ENCODE peak calls at places on chromosome 12, in ten cellular contexts. One of them, this sample, is unnamed.
A peak's percentile ranks its signal among the peaks of the same experiment; 100 is the strongest.

GRCh38 chr12:91222746-91223145 is 40.1 kb upstream of the DCN start:
- DNase-seq in ovary: no peak
- DNase-seq in thoracic aorta: no peak
- DNase-seq in heart left ventricle: no peak
- DNase-seq in heart right ventricle: no peak
- DNase-seq in NT2/D1: no peak
- DNase-seq in colonic mucosa: no peak
- DNase-seq in CD8-positive, alpha-beta memory T cell: no peak
- DNase-seq in adrenal gland: no peak
- DNase-seq in MM.1S: no peak
- DNase-seq in this sample: no peak

GRCh38 chr12:132084681-132085635 is 59.2 kb downstream of the DDX51 start:
- DNase-seq in ovary: peak; percentile 83
- DNase-seq in CD8-positive, alpha-beta memory T cell: peak; percentile 27
- DNase-seq in heart left ventricle: peak; percentile 82
- DNase-seq in MM.1S: no peak
- DNase-seq in colonic mucosa: peak; percentile 65
- DNase-seq in heart right ventricle: peak; percentile 73
- DNase-seq in thoracic aorta: peak; percentile 29
- DNase-seq in adrenal gland: peak; percentile 79
- DNase-seq in NT2/D1: no peak
- DNase-seq in this sample: peak; percentile 68

GRCh38 chr12:31235868-31236395 is 90.0 kb downstream of the SINHCAF start:
- DNase-seq in adrenal gland: no peak
- DNase-seq in heart left ventricle: no peak
- DNase-seq in ovary: no peak
- DNase-seq in heart right ventricle: no peak
- DNase-seq in colonic mucosa: peak; percentile 14
- DNase-seq in NT2/D1: no peak
- DNase-seq in CD8-positive, alpha-beta memory T cell: no peak
- DNase-seq in thoracic aorta: no peak
- DNase-seq in MM.1S: no peak
- DNase-seq in this sample: no peak

GRCh38 chr12:52232916-52233461 is at the start of gene KRT7:
- DNase-seq in adrenal gland: no peak
- DNase-seq in colonic mucosa: no peak
- DNase-seq in NT2/D1: no peak
- DNase-seq in heart left ventricle: no peak
- DNase-seq in heart right ventricle: no peak
- DNase-seq in ovary: no peak
- DNase-seq in thoracic aorta: no peak
- DNase-seq in CD8-positive, alpha-beta memory T cell: no peak
- DNase-seq in MM.1S: no peak
- DNase-seq in this sample: no peak

GRCh38 chr12:80937391-80938238 is at the start of gene LIN7A:
- DNase-seq in thoracic aorta: no peak
- DNase-seq in CD8-positive, alpha-beta memory T cell: no peak
- DNase-seq in MM.1S: no peak
- DNase-seq in heart right ventricle: peak; percentile 48
- DNase-seq in heart left ventricle: peak; percentile 80
- DNase-seq in colonic mucosa: peak; percentile 17
- DNase-seq in NT2/D1: peak; percentile 23
- DNase-seq in adrenal gland: peak; percentile 22
- DNase-seq in ovary: peak; percentile 58
- DNase-seq in this sample: no peak

GRCh38 chr12:113259499-113259953 is 38.3 kb downstream of the TPCN1 start:
- DNase-seq in heart right ventricle: peak; percentile 94
- DNase-seq in ovary: peak; percentile 85
- DNase-seq in adrenal gland: peak; percentile 88
- DNase-seq in NT2/D1: no peak
- DNase-seq in MM.1S: no peak
- DNase-seq in colonic mucosa: peak; percentile 72
- DNase-seq in thoracic aorta: no peak
- DNase-seq in CD8-positive, alpha-beta memory T cell: no peak
- DNase-seq in heart left ventricle: peak; percentile 96
- DNase-seq in this sample: no peak

GRCh38 chr12:121748571-121749265 is 36.2 kb downstream of the TMEM120B start:
- DNase-seq in adrenal gland: peak; percentile 85
- DNase-seq in heart right ventricle: peak; percentile 26
- DNase-seq in colonic mucosa: no peak
- DNase-seq in NT2/D1: no peak
- DNase-seq in CD8-positive, alpha-beta memory T cell: no peak
- DNase-seq in heart left ventricle: peak; percentile 47
- DNase-seq in ovary: peak; percentile 85
- DNase-seq in thoracic aorta: no peak
- DNase-seq in MM.1S: no peak
- DNase-seq in this sample: no peak

GRCh38 chr12:33472299-33472698 is 32.7 kb upstream of the SYT10 start:
- DNase-seq in heart right ventricle: no peak
- DNase-seq in NT2/D1: no peak
- DNase-seq in CD8-positive, alpha-beta memory T cell: no peak
- DNase-seq in thoracic aorta: no peak
- DNase-seq in ovary: no peak
- DNase-seq in MM.1S: no peak
- DNase-seq in heart left ventricle: no peak
- DNase-seq in adrenal gland: no peak
- DNase-seq in colonic mucosa: no peak
- DNase-seq in this sample: no peak

GRCh38 chr12:41228066-41228820 is 40.1 kb downstream of the PDZRN4 start:
- DNase-seq in heart left ventricle: no peak
- DNase-seq in adrenal gland: no peak
- DNase-seq in colonic mucosa: no peak
- DNase-seq in ovary: no peak
- DNase-seq in CD8-positive, alpha-beta memory T cell: no peak
- DNase-seq in NT2/D1: no peak
- DNase-seq in MM.1S: no peak
- DNase-seq in thoracic aorta: no peak
- DNase-seq in heart right ventricle: no peak
- DNase-seq in this sample: no peak
- H3K4me1 ChIP-seq in heart left ventricle: no peaks in the 10 kb centered on the region
- H3K4me1 ChIP-seq in adrenal gland: no peaks in the 10 kb centered on the region
- H3K4me1 ChIP-seq in colonic mucosa: no peaks in the 10 kb centered on the region
- H3K4me1 ChIP-seq in ovary: peaks cover 1% of the 10 kb centered on the region
- H3K4me1 ChIP-seq in CD8-positive, alpha-beta memory T cell: no peaks in the 10 kb centered on the region
- H3K4me1 ChIP-seq in NT2/D1: no peaks in the 10 kb centered on the region
- H3K4me1 ChIP-seq in MM.1S: peaks cover 9% of the 10 kb centered on the region
- H3K4me1 ChIP-seq in thoracic aorta: no peaks in the 10 kb centered on the region
- H3K4me1 ChIP-seq in heart right ventricle: no peaks in the 10 kb centered on the region
- H3K4me1 ChIP-seq in this sample: no peaks in the 10 kb centered on the region

DNA sequence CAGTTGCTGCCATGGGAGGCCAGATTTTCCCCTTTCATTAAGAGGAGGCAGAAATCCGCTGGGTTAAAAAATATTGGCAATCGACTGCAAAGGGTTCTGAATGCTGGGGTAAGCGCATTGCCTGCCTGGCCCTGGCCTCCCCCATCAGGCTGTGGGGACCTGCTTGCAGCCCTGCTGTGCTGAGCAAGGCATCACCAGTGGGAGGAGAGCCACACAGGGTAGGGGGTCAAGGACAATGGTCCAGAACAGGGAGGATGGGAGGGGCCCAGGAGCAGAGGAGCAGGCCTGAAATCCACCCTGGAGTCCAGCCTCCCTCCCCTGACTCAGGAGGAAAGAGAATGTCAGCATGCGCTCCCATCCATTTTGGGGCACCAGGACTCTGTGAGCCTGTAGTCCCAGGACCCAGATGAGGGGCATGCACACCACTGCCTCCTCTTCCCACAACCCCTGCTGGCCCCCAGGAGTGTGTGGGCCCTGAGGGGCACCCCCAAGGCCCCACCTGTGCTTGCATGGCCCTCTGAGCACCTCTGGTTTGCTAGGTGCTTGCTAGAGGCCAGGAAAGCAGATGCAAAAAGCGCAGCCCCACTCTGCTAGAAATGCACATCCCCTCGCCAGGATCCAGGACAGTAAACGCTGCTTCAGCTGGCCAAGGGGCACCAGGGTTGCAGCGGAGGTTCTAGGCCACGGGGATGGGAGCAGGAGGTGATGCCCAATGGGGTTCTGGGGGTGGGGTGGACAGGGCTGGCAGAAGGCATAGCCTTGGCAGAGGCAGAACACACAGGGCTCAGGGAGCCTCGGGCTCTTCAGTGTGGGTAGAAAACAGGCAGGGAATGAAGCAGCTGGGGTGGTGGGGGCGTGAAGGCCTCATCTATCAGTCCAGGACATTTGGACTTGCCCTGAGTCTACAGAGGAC is 14.6 kb downstream of the TESC start:
- DNase-seq in thoracic aorta: no peak
- DNase-seq in ovary: peak; percentile 75
- DNase-seq in MM.1S: no peak
- DNase-seq in adrenal gland: no peak
- DNase-seq in CD8-positive, alpha-beta memory T cell: no peak
- DNase-seq in NT2/D1: no peak
- DNase-seq in heart right ventricle: no peak
- DNase-seq in colonic mucosa: no peak
- DNase-seq in heart left ventricle: no peak
- DNase-seq in this sample: no peak
- H3K4me1 ChIP-seq in thoracic aorta: no peaks in the 10 kb centered on the region
- H3K4me1 ChIP-seq in ovary: no peaks in the 10 kb centered on the region
- H3K4me1 ChIP-seq in MM.1S: no peaks in the 10 kb centered on the region
- H3K4me1 ChIP-seq in adrenal gland: no peaks in the 10 kb centered on the region
- H3K4me1 ChIP-seq in CD8-positive, alpha-beta memory T cell: no peaks in the 10 kb centered on the region
- H3K4me1 ChIP-seq in NT2/D1: peaks cover 21% of the 10 kb centered on the region
- H3K4me1 ChIP-seq in heart right ventricle: peaks cover 32% of the 10 kb centered on the region
- H3K4me1 ChIP-seq in colonic mucosa: no peaks in the 10 kb centered on the region
- H3K4me1 ChIP-seq in heart left ventricle: peaks cover 4% of the 10 kb centered on the region
- H3K4me1 ChIP-seq in this sample: peaks cover 12% of the 10 kb centered on the region

GRCh38 chr12:50252977-50253376 is 30.3 kb downstream of the LIMA1 start:
- DNase-seq in NT2/D1: no peak
- DNase-seq in adrenal gland: no peak
- DNase-seq in MM.1S: no peak
- DNase-seq in heart left ventricle: no peak
- DNase-seq in thoracic aorta: no peak
- DNase-seq in heart right ventricle: no peak
- DNase-seq in CD8-positive, alpha-beta memory T cell: no peak
- DNase-seq in colonic mucosa: no peak
- DNase-seq in ovary: no peak
- DNase-seq in this sample: no peak

GRCh38 chr12:50258167-50258551 is 25.2 kb downstream of the LIMA1 start:
- DNase-seq in adrenal gland: peak; percentile 56
- DNase-seq in heart right ventricle: peak; percentile 18
- DNase-seq in thoracic aorta: no peak
- DNase-seq in MM.1S: no peak
- DNase-seq in NT2/D1: no peak
- DNase-seq in colonic mucosa: peak; percentile 56
- DNase-seq in CD8-positive, alpha-beta memory T cell: no peak
- DNase-seq in heart left ventricle: peak; percentile 56
- DNase-seq in ovary: no peak
- DNase-seq in this sample: no peak

GRCh38 chr12:50261654-50262053 is 21.7 kb downstream of the LIMA1 start:
- DNase-seq in heart left ventricle: no peak
- DNase-seq in CD8-positive, alpha-beta memory T cell: no peak
- DNase-seq in heart right ventricle: no peak
- DNase-seq in ovary: no peak
- DNase-seq in NT2/D1: no peak
- DNase-seq in thoracic aorta: no peak
- DNase-seq in MM.1S: no peak
- DNase-seq in colonic mucosa: peak; percentile 17
- DNase-seq in adrenal gland: no peak
- DNase-seq in this sample: no peak

GRCh38 chr12:50257226-50258166 is 25.8 kb downstream of the LIMA1 start:
- DNase-seq in ovary: no peak
- DNase-seq in MM.1S: no peak
- DNase-seq in CD8-positive, alpha-beta memory T cell: no peak
- DNase-seq in adrenal gland: no peak
- DNase-seq in NT2/D1: no peak
- DNase-seq in heart right ventricle: peak; percentile 36
- DNase-seq in colonic mucosa: peak; percentile 69
- DNase-seq in heart left ventricle: no peak
- DNase-seq in thoracic aorta: no peak
- DNase-seq in this sample: no peak

DNA sequence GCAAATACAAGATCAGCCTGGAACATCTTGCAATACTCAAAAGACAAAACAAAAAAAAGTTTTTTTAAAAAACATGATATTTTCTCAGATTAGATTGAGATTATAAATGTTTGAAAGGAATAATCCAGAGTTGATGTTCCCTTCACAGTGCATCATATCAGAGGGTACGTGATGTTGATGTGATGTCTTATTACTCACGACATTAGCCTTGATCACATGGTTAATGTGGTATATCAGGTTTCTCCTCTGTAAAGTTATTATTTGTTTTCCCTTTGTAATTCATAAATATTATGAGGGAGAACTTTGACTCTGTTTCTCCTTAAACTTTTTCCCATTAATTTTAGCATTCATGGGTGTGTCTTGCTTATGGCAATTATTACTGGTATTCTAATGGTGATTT is 26.6 kb downstream of the LIMA1 start:
- DNase-seq in CD8-positive, alpha-beta memory T cell: no peak
- DNase-seq in adrenal gland: no peak
- DNase-seq in heart left ventricle: no peak
- DNase-seq in MM.1S: no peak
- DNase-seq in colonic mucosa: no peak
- DNase-seq in heart right ventricle: no peak
- DNase-seq in NT2/D1: no peak
- DNase-seq in thoracic aorta: no peak
- DNase-seq in ovary: no peak
- DNase-seq in this sample: no peak
- H3K4me1 ChIP-seq in CD8-positive, alpha-beta memory T cell: no peaks in the 10 kb centered on the region
- H3K4me1 ChIP-seq in adrenal gland: peaks cover 25% of the 10 kb centered on the region
- H3K4me1 ChIP-seq in heart left ventricle: peaks cover 42% of the 10 kb centered on the region
- H3K4me1 ChIP-seq in MM.1S: no peaks in the 10 kb centered on the region
- H3K4me1 ChIP-seq in colonic mucosa: peaks cover 6% of the 10 kb centered on the region
- H3K4me1 ChIP-seq in heart right ventricle: peaks cover 30% of the 10 kb centered on the region
- H3K4me1 ChIP-seq in NT2/D1: peaks cover 3% of the 10 kb centered on the region
- H3K4me1 ChIP-seq in thoracic aorta: peaks cover 44% of the 10 kb centered on the region
- H3K4me1 ChIP-seq in ovary: peaks cover 9% of the 10 kb centered on the region
- H3K4me1 ChIP-seq in this sample: no peaks in the 10 kb centered on the region

GRCh38 chr12:104306376-104306775 is 2.8 kb downstream of the EID3 start:
- DNase-seq in adrenal gland: no peak
- DNase-seq in heart right ventricle: no peak
- DNase-seq in MM.1S: no peak
- DNase-seq in ovary: no peak
- DNase-seq in NT2/D1: no peak
- DNase-seq in thoracic aorta: no peak
- DNase-seq in colonic mucosa: no peak
- DNase-seq in heart left ventricle: no peak
- DNase-seq in CD8-positive, alpha-beta memory T cell: no peak
- DNase-seq in this sample: no peak

GRCh38 chr12:104303538-104304151 is at the start of gene EID3:
- DNase-seq in NT2/D1: no peak
- DNase-seq in CD8-positive, alpha-beta memory T cell: peak; percentile 90
- DNase-seq in ovary: peak; percentile 94
- DNase-seq in colonic mucosa: peak; percentile 89
- DNase-seq in MM.1S: no peak
- DNase-seq in heart right ventricle: peak; percentile 90
- DNase-seq in adrenal gland: peak; percentile 90
- DNase-seq in heart left ventricle: peak; percentile 93
- DNase-seq in thoracic aorta: peak; percentile 57
- DNase-seq in this sample: no peak

GRCh38 chr12:104305349-104305748 is 1.8 kb downstream of the EID3 start:
- DNase-seq in thoracic aorta: no peak
- DNase-seq in heart left ventricle: no peak
- DNase-seq in ovary: no peak
- DNase-seq in colonic mucosa: no peak
- DNase-seq in CD8-positive, alpha-beta memory T cell: no peak
- DNase-seq in heart right ventricle: no peak
- DNase-seq in MM.1S: no peak
- DNase-seq in adrenal gland: no peak
- DNase-seq in NT2/D1: no peak
- DNase-seq in this sample: no peak

GRCh38 chr12:104306943-104307654 is 3.6 kb downstream of the EID3 start:
- DNase-seq in MM.1S: no peak
- DNase-seq in thoracic aorta: no peak
- DNase-seq in CD8-positive, alpha-beta memory T cell: no peak
- DNase-seq in heart right ventricle: no peak
- DNase-seq in NT2/D1: no peak
- DNase-seq in colonic mucosa: no peak
- DNase-seq in adrenal gland: no peak
- DNase-seq in ovary: no peak
- DNase-seq in heart left ventricle: no peak
- DNase-seq in this sample: no peak

GRCh38 chr12:104304261-104305004 is 894 bp downstream of the EID3 start:
- DNase-seq in thoracic aorta: no peak
- DNase-seq in ovary: no peak
- DNase-seq in CD8-positive, alpha-beta memory T cell: no peak
- DNase-seq in heart right ventricle: no peak
- DNase-seq in NT2/D1: no peak
- DNase-seq in MM.1S: no peak
- DNase-seq in colonic mucosa: no peak
- DNase-seq in adrenal gland: no peak
- DNase-seq in heart left ventricle: no peak
- DNase-seq in this sample: no peak
- H3K4me1 ChIP-seq in thoracic aorta: peaks cover 80% of the 10 kb centered on the region
- H3K4me1 ChIP-seq in ovary: peaks cover 7% of the 10 kb centered on the region
- H3K4me1 ChIP-seq in CD8-positive, alpha-beta memory T cell: peaks cover 19% of the 10 kb centered on the region
- H3K4me1 ChIP-seq in heart right ventricle: peaks cover 59% of the 10 kb centered on the region
- H3K4me1 ChIP-seq in NT2/D1: peaks cover 3% of the 10 kb centered on the region
- H3K4me1 ChIP-seq in MM.1S: no peaks in the 10 kb centered on the region
- H3K4me1 ChIP-seq in colonic mucosa: peaks cover 3% of the 10 kb centered on the region
- H3K4me1 ChIP-seq in adrenal gland: peaks cover 35% of the 10 kb centered on the region
- H3K4me1 ChIP-seq in heart left ventricle: peaks cover 52% of the 10 kb centered on the region
- H3K4me1 ChIP-seq in this sample: no peaks in the 10 kb centered on the region